ENCODE peak calls at places on chromosome 11, in eight cellular contexts. K, X, H, I, P, A, C and Z are unnamed samples.

GRCh38 chr11:111524056-111524455 is 9.5 kb downstream of the HOATZ start:
- DNase-seq in K (no peak), X (no peak), I (no peak), P (no peak), C (no peak), H (no peak), A (no peak), Z (no peak)

GRCh38 chr11:40338739-40339138 is 1120.7 kb downstream of the LRRC4C start:
- DNase-seq in P (no peak), K (no peak), H (no peak), C (peak; percentile 60), A (peak; percentile 60), I (no peak), X (peak; percentile 21), Z (peak; percentile 86)

GRCh38 chr11:110366234-110366633 is 63.5 kb upstream of the FDX1 start:
- DNase-seq in I (peak; percentile 20), P (peak; percentile 74), C (peak; percentile 66), H (peak; percentile 45), A (no peak), X (no peak), K (no peak), Z (peak; percentile 66)

GRCh38 chr11:95668113-95668512 is 121.5 kb downstream of the FAM76B start:
- DNase-seq in H (no peak), K (no peak), I (no peak), X (peak; percentile 26), A (no peak), P (no peak), C (no peak), Z (no peak)

GRCh38 chr11:111540921-111541208 is 345 bp downstream of the LAYN start:
- DNase-seq in X (no peak), I (no peak), K (no peak), C (no peak), P (no peak), H (no peak), A (no peak), Z (no peak)

GRCh38 chr11:12377106-12377823 is at the start of gene PARVA:
- DNase-seq in A (peak; percentile 78), H (no peak), K (no peak), X (no peak), C (peak; percentile 88), I (peak; percentile 78), P (peak; percentile 7), Z (peak; percentile 79)

GRCh38 chr11:72425053-72425980 is 9.0 kb downstream of the CLPB start:
- DNase-seq in H (no peak), C (no peak), P (no peak), I (no peak), A (no peak), X (no peak), K (no peak), Z (no peak)

GRCh38 chr11:17479284-17480214 is 2.9 kb upstream of the ABCC8 start:
- DNase-seq in C (peak; percentile 19), H (no peak), P (peak; percentile 29), K (no peak), X (no peak), A (no peak), I (peak; percentile 50), Z (peak; percentile 18)

GRCh38 chr11:70537576-70538571 is 139.5 kb downstream of the CTTN start:
- DNase-seq in H (no peak), X (no peak), A (no peak), P (no peak), C (no peak), K (no peak), I (no peak), Z (no peak)

GRCh38 chr11:118757881-118758399 is 33.0 kb downstream of the DDX6 start:
- DNase-seq in K (no peak), C (no peak), A (no peak), H (no peak), X (no peak), P (no peak), I (no peak), Z (no peak)

GRCh38 chr11:117188620-117189081 is 10.1 kb downstream of the SIDT2 start:
- DNase-seq in A (no peak), K (no peak), X (no peak), C (no peak), H (no peak), I (no peak), P (no peak), Z (no peak)